ENCODE peak calls at places on chromosomes 7 and 10, in seven cellular contexts. R, F, D, E, G, P and V are unnamed samples.

GRCh38 chr10:42645103-42645502 is 6.7 kb upstream of the ZNF33B start:
- DNase-seq in R (no peak), F (no peak), D (no peak), E (no peak), G (no peak), P (peak), V (no peak)

GRCh38 chr10:121978511-121978910 is 3.5 kb upstream of the NSMCE4A start:
- DNase-seq in R (no peak), F (no peak), D (no peak), E (no peak), G (no peak), P (no peak), V (no peak)

GRCh38 chr7:142263598-142264380 is 5.9 kb upstream of the PRSS58 start:
- DNase-seq in R (no peak), F (no peak), D (no peak), E (no peak), G (no peak), P (peak), V (no peak)

GRCh38 chr7:92357260-92357659 is 90.0 kb upstream of the GATAD1 start:
- DNase-seq in R (no peak), F (no peak), D (no peak), E (no peak), G (no peak), P (no peak), V (no peak)

GRCh38 chr7:115676707-115677106 is 353.9 kb downstream of the TFEC start:
- DNase-seq in R (no peak), F (no peak), D (no peak), E (no peak), G (no peak), P (no peak), V (no peak)

GRCh38 chr7:94059747-94060146 is 55.6 kb upstream of the BET1 start:
- DNase-seq in R (no peak), F (peak), D (no peak), E (no peak), G (no peak), P (peak), V (no peak)

GRCh38 chr7:50416509-50417299 is 33.4 kb downstream of the FIGNL1 start:
- DNase-seq in R (no peak), F (no peak), D (peak), E (no peak), G (no peak), P (no peak), V (peak)

GRCh38 chr10:124902462-124902861 is 39.5 kb upstream of the ZRANB1 start:
- DNase-seq in R (no peak), F (no peak), D (no peak), E (no peak), G (no peak), P (no peak), V (no peak)

GRCh38 chr10:61454541-61454940 is 1.4 kb upstream of the TMEM26 start:
- DNase-seq in R (no peak), F (no peak), D (no peak), E (no peak), G (no peak), P (no peak), V (no peak)

GRCh38 chr10:118978316-118978997 is 51.1 kb upstream of the NANOS1 start:
- DNase-seq in R (no peak), F (no peak), D (no peak), E (no peak), G (no peak), P (no peak), V (no peak)

GRCh38 chr7:65983965-65984654 is 2.1 kb upstream of the GUSB start:
- DNase-seq in R (no peak), F (no peak), D (peak), E (no peak), G (no peak), P (no peak), V (no peak)

GRCh38 chr7:150399861-150400778 is 21.0 kb downstream of the ZNF775 start:
- DNase-seq in R (no peak), F (no peak), D (no peak), E (no peak), G (no peak), P (no peak), V (no peak)

GRCh38 chr10:114519306-114519669 is 115.0 kb upstream of the AFAP1L2 start:
- DNase-seq in R (no peak), F (peak), D (no peak), E (no peak), G (no peak), P (no peak), V (no peak)